ENCODE peak calls at places on chromosomes 13 and 19, in five cellular contexts. Z is suprapubic skin, E is fibroblast of lung, D is uterus, L is neuronal stem cell. O is an unnamed sample.

GRCh38 chr13:22061806-22062391 is 391.0 kb downstream of the FGF9 start:
- DNase-seq in Z (no peak), E (no peak), D (no peak), L (no peak), O (no peak)

GRCh38 chr19:39223703-39224279 is 19.7 kb upstream of the SYCN start:
- DNase-seq in Z (no peak), E (peak; percentile 15), D (no peak), L (peak; percentile 37), O (no peak)

GRCh38 chr19:4802711-4803110 is 11.2 kb downstream of the FEM1A start:
- DNase-seq in Z (no peak), E (no peak), D (no peak), L (no peak), O (no peak)

GRCh38 chr13:85693889-85694511 is 105.2 kb downstream of the SLITRK6 start:
- DNase-seq in Z (no peak), E (peak; percentile 23), D (no peak), L (no peak), O (no peak)

GRCh38 chr19:51549533-51550324 is 18.3 kb upstream of the SIGLEC6 start:
- DNase-seq in Z (no peak), E (no peak), D (no peak), L (no peak), O (no peak)

GRCh38 chr19:22532388-22533310 is 101.5 kb upstream of the ZNF492 start:
- DNase-seq in Z (no peak), E (no peak), D (peak; percentile 94), L (no peak), O (peak; percentile 95)

GRCh38 chr13:110047511-110047910 is 259.4 kb downstream of the COL4A1 start:
- DNase-seq in Z (no peak), E (peak; percentile 92), D (peak; percentile 55), L (no peak), O (no peak)

GRCh38 chr13:26024558-26024957 is 27.3 kb downstream of the SHISA2 start:
- DNase-seq in Z (no peak), E (no peak), D (no peak), L (no peak), O (no peak)

GRCh38 chr19:18110833-18111232 is 13.3 kb downstream of the MAST3 start:
- DNase-seq in Z (no peak), E (no peak), D (no peak), L (no peak), O (no peak)
- H3K27ac ChIP-seq in Z (peak overlapping the region; percentile 5), E (no peak overlapping the region), D (no peak overlapping the region), L (no peak overlapping the region), O (no peak overlapping the region)

GRCh38 chr13:64935441-64935840 is 2294.7 kb downstream of the PCDH9 start:
- DNase-seq in Z (no peak), E (no peak), D (no peak), L (no peak), O (no peak)
- H3K9me3 ChIP-seq in Z (no peaks in the 10 kb centered on the region), E (no peaks in the 10 kb centered on the region), D (no peaks in the 10 kb centered on the region), L (no peaks in the 10 kb centered on the region), O (no peaks in the 10 kb centered on the region)

GRCh38 chr13:40585911-40586471 is 80.5 kb downstream of the FOXO1 start:
- DNase-seq in Z (no peak), E (peak; percentile 16), D (no peak), L (no peak), O (no peak)
- H3K4me1 ChIP-seq in Z (peaks cover 56% of the 10 kb centered on the region), E (no peaks in the 10 kb centered on the region), D (peaks cover 8% of the 10 kb centered on the region), L (peaks cover 39% of the 10 kb centered on the region), O (peaks cover 5% of the 10 kb centered on the region)

GRCh38 chr19:56107626-56108351 is 13.3 kb downstream of the ZNF787 start:
- DNase-seq in Z (peak; percentile 63), E (no peak), D (no peak), L (no peak), O (no peak)
- H3K27ac ChIP-seq in Z (no peak overlapping the region), E (no peak overlapping the region), D (peak overlapping the region; percentile 39), L (no peak overlapping the region), O (peak overlapping the region; percentile 61)